ENCODE peak calls at places on chromosomes 1 and 21, in six cellular contexts. V is heart left ventricle, Z is A549, X is iPS DF 6.9, D is ovary, B is SJSA1. S is an unnamed sample. For H3K4me1, the result is how much of the 10 kb centered on the place peaks cover.

GRCh38 chr1:215083408-215083961 is 948 bp downstream of the KCNK2 start:
- DNase-seq in B (no peak), X (no peak), Z (no peak), D (no peak), V (no peak), S (no peak)

GRCh38 chr1:178599745-178600144 is 86.8 kb downstream of the TEX35 start:
- DNase-seq in Z (no peak), V (no peak), D (no peak), X (no peak), B (no peak), S (no peak)

GRCh38 chr1:234933475-234933874 is 195.2 kb downstream of the TOMM20 start:
- DNase-seq in B (no peak), D (no peak), V (peak), X (no peak), Z (no peak), S (no peak)

GRCh38 chr1:43083375-43083774 is 88.7 kb downstream of the EBNA1BP2 start:
- DNase-seq in X (no peak), B (no peak), Z (no peak), D (no peak), V (no peak), S (no peak)

GRCh38 chr1:19811206-19811851 is 3.8 kb downstream of the RNF186 start:
- DNase-seq in V (no peak), B (no peak), D (no peak), X (no peak), Z (peak), S (peak)

GRCh38 chr1:169491845-169492281 is 6.1 kb upstream of the SLC19A2 start:
- DNase-seq in V (no peak), X (no peak), B (no peak), Z (no peak), D (no peak), S (no peak)

GRCh38 chr1:30904191-30904961 is 4.2 kb downstream of the SDC3 start:
- DNase-seq in Z (no peak), X (no peak), D (no peak), V (no peak), B (no peak), S (no peak)

GRCh38 chr1:116150368-116150767 is 39.2 kb downstream of the MAB21L3 start:
- DNase-seq in X (no peak), D (no peak), V (no peak), Z (no peak), B (no peak), S (no peak)

GRCh38 chr1:59046730-59047157 is 250.2 kb upstream of the FGGY start:
- DNase-seq in Z (no peak), B (no peak), X (no peak), V (no peak), D (no peak), S (no peak)

GRCh38 chr1:59046134-59046533 is 250.8 kb upstream of the FGGY start:
- DNase-seq in X (no peak), Z (no peak), B (no peak), D (no peak), V (no peak), S (no peak)

GRCh38 chr1:59045137-59045536 is 251.8 kb upstream of the FGGY start:
- DNase-seq in V (no peak), B (no peak), Z (no peak), X (no peak), D (no peak), S (no peak)

GRCh38 chr1:59044535-59045121 is 252.3 kb upstream of the FGGY start:
- DNase-seq in V (no peak), B (no peak), Z (no peak), X (no peak), D (no peak), S (no peak)

DNA sequence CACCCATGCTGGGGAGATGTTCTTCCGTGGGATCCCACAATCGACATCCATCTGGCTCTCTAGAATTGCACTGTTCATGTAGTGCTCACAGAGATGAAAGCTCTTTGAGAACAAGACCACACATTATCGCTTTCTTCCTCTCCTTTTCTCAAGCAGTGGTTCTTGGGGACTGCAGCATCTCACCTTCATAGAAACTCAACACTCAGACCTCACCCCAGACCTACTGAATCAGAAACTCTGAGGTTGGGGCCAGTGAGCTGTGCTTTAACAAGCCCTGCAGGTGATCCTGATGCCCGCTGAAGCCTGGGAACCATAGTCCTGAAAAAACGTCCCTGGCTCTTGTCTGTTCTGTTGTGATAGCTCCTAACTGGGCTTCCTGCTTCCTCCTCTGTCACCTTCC is 251.3 kb upstream of the FGGY start:
- DNase-seq in V (no peak), Z (no peak), B (no peak), X (no peak), D (no peak), S (no peak)
- H3K4me3 ChIP-seq in V (no peak), Z (no peak), B (no peak), X (no peak), D (no peak), S (no peak)

DNA sequence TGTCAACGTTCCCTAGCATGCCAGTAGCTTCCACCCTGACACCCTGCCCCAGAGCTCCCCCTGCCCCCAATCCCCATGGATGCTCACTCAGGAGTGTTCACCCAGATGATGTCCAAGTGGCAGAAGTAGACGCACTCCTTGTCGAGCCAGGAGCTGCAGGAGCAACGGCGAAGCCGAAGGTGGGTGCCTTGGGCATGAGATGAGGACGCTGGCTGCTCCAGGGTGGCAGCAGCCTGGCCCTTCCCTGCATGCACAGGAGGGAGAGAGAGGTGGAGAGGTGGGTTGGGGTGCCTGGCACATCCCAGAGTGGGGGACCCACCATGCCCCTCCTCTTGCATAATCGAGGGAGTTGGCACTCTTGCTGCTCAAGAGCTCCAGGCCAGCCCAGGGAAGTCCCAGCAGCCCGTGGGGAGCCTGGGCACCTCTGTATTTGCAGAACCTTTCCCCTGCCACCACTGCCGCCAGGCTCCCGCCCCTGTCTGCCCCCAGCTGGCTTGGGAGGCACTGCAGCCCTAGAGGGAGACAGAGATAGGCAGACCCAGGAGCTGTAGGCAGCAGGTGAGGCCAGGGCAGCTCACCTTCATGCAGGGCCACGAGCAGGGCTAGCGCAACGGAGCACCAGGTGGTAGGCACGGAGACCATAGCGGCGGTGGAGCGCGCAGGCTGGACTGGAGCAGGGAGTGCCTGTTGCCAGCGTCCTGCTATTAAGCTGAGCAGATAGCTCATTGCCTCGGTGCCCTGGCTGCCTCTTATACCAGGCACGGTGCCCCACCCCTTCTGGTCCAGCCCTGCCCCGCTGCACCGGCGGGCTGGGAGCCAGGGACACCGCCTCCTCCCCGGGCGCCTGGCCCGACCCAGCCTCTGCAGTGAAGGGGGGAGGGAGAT is at the start of gene EDN2:
- DNase-seq in V (peak), X (no peak), D (peak), Z (peak), B (no peak), S (no peak)
- H3K4me1 ChIP-seq in V (under half), X (under half), D (under half), Z (half or more), B (half or more), S (half or more)

GRCh38 chr1:170927955-170928850 is 7.1 kb upstream of the MROH9 start:
- DNase-seq in X (no peak), B (no peak), Z (peak), D (no peak), V (no peak), S (no peak)

GRCh38 chr1:170931650-170932049 is 3.7 kb upstream of the MROH9 start:
- DNase-seq in V (no peak), Z (no peak), B (no peak), D (no peak), X (no peak), S (no peak)

GRCh38 chr1:170932236-170932635 is 3.1 kb upstream of the MROH9 start:
- DNase-seq in D (no peak), B (no peak), X (no peak), Z (no peak), V (no peak), S (no peak)

GRCh38 chr1:170929835-170930554 is 5.3 kb upstream of the MROH9 start:
- DNase-seq in V (no peak), D (peak), Z (peak), X (peak), B (no peak), S (peak)

GRCh38 chr1:170929412-170929834 is 5.9 kb upstream of the MROH9 start:
- DNase-seq in X (no peak), V (no peak), Z (no peak), D (no peak), B (no peak), S (peak)
- H3K4me3 ChIP-seq in X (no peak), V (no peak), Z (no peak), D (no peak), B (no peak), S (no peak)

GRCh38 chr21:41873005-41873404 is 6.1 kb downstream of the PRDM15 start:
- DNase-seq in X (no peak), B (no peak), D (no peak), V (no peak), Z (no peak), S (no peak)
- H3K4me1 ChIP-seq in X (under half), B (under half), D (under half), V (under half), Z (under half), S (under half)

DNA sequence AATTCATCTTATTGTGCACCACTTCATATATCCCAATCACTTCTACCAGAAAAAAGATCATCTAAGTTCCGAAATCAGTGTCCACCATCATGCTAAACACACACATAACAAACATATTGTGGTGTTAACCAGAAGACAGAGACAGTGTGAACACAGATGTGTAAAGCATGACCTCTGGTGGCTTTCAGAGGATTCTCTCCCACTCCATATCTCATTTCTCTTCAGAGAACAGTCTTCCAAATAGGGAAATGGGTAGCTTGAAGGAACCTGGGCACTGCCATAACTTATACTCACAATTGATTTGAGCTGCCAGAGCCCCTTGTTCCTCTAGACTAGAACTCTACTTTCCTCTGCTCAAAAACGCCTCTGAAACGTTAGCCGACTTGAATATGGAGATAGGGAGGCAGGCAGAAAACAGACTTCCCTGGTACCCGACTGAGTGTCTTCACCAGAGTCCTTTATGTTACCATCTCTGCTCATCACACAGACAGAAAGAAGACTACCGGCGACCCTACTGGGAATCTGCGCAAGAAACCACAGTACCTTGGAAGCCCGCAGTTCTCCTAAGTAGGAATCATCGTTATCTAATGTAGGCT is 1.8 kb upstream of the ELAPOR1 start:
- DNase-seq in D (no peak), B (no peak), V (no peak), Z (peak), X (no peak), S (peak)
- H3K4me3 ChIP-seq in D (no peak), B (no peak), V (peak), Z (peak), X (no peak), S (no peak)

GRCh38 chr1:16391408-16391807 is 24.4 kb downstream of the SZRD1 start:
- DNase-seq in B (no peak), D (no peak), V (no peak), X (no peak), Z (no peak), S (no peak)

GRCh38 chr1:16387201-16388185 is 20.5 kb downstream of the SZRD1 start:
- DNase-seq in D (no peak), B (no peak), V (no peak), Z (no peak), X (no peak), S (no peak)

GRCh38 chr1:16383917-16384316 is 16.9 kb downstream of the SZRD1 start:
- DNase-seq in B (no peak), Z (no peak), D (no peak), V (no peak), X (no peak), S (no peak)

GRCh38 chr1:16385659-16386453 is 18.8 kb downstream of the SZRD1 start:
- DNase-seq in Z (no peak), D (no peak), X (no peak), V (no peak), B (no peak), S (no peak)

DNA sequence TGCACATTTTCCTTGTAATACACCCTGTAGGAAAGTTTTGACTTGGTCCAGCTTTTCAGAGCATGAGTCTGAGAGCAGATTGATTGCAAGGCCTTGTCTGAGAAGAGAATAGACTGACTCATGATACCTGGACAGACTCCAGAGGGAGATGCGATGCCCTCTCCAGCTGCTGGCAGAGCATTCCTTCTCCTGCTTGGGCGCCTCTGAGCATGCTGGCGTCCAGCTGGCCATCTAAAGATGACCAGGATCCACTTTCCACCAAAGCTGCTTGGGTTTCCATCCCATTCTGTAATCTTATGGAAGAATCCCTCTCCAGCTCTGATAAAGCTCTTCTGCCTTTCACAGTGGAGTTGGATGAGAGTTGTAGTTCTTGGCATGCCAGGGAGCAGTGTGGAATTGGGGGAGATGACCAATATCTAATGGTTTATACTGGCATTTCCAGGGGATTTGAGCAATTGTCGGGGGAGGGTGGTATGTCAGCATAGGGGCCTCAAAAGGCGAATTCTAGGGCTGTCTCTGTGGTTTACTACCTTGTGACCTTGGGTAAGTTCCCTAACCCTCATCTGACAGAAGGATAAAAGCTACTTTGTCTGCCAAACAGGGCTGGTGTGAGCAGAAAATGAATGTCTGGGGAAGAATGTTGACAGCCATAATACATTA is 19.5 kb downstream of the SZRD1 start:
- DNase-seq in V (no peak), Z (peak), D (no peak), X (no peak), B (peak), S (no peak)
- H3K4me1 ChIP-seq in V (half or more), Z (half or more), D (under half), X (under half), B (under half), S (under half)

GRCh38 chr1:40783001-40783905 is at the start of gene KCNQ4:
- DNase-seq in X (no peak), V (peak), B (no peak), Z (no peak), D (peak), S (peak)
- H3K4me3 ChIP-seq in X (peak), V (peak), B (no peak), Z (peak), D (peak), S (peak)